ENCODE peak calls at places on chromosomes 3 and 15, in seven cellular contexts. B is WERI-Rb-1; N is suprapubic skin; E is CD8-positive, alpha-beta memory T cell; P is CD8-positive, alpha-beta T cell; H is mesendoderm; G is GM12878. K is an unnamed sample. For H3K36me3, the result is how much of the 10 kb centered on the place peaks cover.

GRCh38 chr3:159766563-159767185 is 222.0 kb upstream of the IL12A start:
- DNase-seq in B (no peak), N (no peak), H (peak), P (no peak), G (no peak), E (no peak), K (peak)

GRCh38 chr3:192840143-192840836 is 77.4 kb downstream of the MB21D2 start:
- DNase-seq in G (no peak), P (no peak), H (no peak), N (no peak), E (no peak), B (no peak), K (no peak)

GRCh38 chr15:101322849-101323477 is 27.9 kb upstream of the SNRPA1 start:
- DNase-seq in P (no peak), B (no peak), G (no peak), H (no peak), N (no peak), E (no peak), K (no peak)

GRCh38 chr3:146536681-146537080 is 7.7 kb downstream of the PLSCR1 start:
- DNase-seq in B (no peak), P (no peak), H (no peak), N (no peak), G (no peak), E (no peak), K (no peak)

GRCh38 chr3:186536883-186537553 is 7.2 kb downstream of the CRYGS start:
- DNase-seq in G (no peak), H (peak), B (no peak), P (no peak), E (no peak), N (no peak), K (peak)

GRCh38 chr3:166444336-166444735 is 607.1 kb upstream of the BCHE start:
- DNase-seq in B (no peak), N (no peak), E (no peak), P (no peak), G (no peak), H (no peak), K (no peak)

GRCh38 chr3:162770556-162770955 is 1273.9 kb downstream of the OTOL1 start:
- DNase-seq in G (no peak), E (no peak), P (no peak), H (no peak), N (no peak), B (no peak), K (no peak)

GRCh38 chr3:138173769-138174420 is 826 bp downstream of the DBR1 start:
- DNase-seq in P (no peak), G (no peak), H (no peak), B (no peak), E (no peak), N (no peak), K (no peak)

GRCh38 chr3:193560870-193561269 is 6.2 kb upstream of the ATP13A4 start:
- DNase-seq in N (no peak), G (no peak), E (no peak), H (no peak), B (no peak), P (no peak), K (peak)

GRCh38 chr3:42066516-42067181 is 24.5 kb upstream of the TRAK1 start:
- DNase-seq in G (no peak), P (no peak), H (peak), N (peak), E (no peak), B (no peak), K (no peak)

GRCh38 chr3:40989141-40990061 is 209.9 kb upstream of the CTNNB1 start:
- DNase-seq in B (peak), P (no peak), N (no peak), H (no peak), E (no peak), G (no peak), K (no peak)

GRCh38 chr3:47741925-47742324 is 39.8 kb downstream of the SMARCC1 start:
- DNase-seq in B (no peak), N (no peak), P (no peak), G (peak), H (no peak), E (no peak), K (no peak)
- H3K36me3 ChIP-seq in B (half or more), N (under half), P (under half), G (under half), H (under half), E (under half), K (under half)

GRCh38 chr3:48600711-48601621 is 5.8 kb upstream of the COL7A1 start:
- DNase-seq in P (peak), N (no peak), E (no peak), G (no peak), B (no peak), H (no peak), K (no peak)
- H3K36me3 ChIP-seq in P (half or more), N (half or more), E (half or more), G (under half), B (half or more), H (under half), K (under half)

GRCh38 chr15:52056496-52056895 is 37.5 kb downstream of the MAPK6 start:
- DNase-seq in N (no peak), E (no peak), B (no peak), P (no peak), H (no peak), G (no peak), K (no peak)
- H3K36me3 ChIP-seq in N (half or more), E (under half), B (half or more), P (under half), H (under half), G (under half), K (half or more)

DNA sequence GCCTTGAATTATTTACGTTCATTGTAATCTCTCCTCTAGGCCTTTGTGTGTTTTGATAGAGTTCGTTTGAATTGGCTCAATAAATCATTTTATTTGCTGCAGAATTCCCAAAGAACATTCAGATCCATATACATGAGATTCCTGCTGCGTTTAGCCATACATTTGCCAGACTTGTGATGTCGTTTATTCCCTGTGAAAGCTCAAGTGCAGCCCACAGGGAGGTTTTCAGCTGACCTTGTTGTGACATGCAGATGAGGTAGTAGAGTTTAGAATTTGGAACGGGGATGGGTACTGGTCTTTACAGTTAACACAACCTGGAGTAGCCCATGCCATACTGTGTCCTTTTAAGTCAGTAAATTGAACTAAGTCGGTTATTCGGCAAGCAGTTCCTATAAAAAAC is at the start of gene C3orf20:
- DNase-seq in E (no peak), P (no peak), H (no peak), G (no peak), N (no peak), B (no peak), K (no peak)
- H3K36me3 ChIP-seq in E (under half), P (under half), H (under half), G (under half), N (under half), B (under half), K (under half)

DNA sequence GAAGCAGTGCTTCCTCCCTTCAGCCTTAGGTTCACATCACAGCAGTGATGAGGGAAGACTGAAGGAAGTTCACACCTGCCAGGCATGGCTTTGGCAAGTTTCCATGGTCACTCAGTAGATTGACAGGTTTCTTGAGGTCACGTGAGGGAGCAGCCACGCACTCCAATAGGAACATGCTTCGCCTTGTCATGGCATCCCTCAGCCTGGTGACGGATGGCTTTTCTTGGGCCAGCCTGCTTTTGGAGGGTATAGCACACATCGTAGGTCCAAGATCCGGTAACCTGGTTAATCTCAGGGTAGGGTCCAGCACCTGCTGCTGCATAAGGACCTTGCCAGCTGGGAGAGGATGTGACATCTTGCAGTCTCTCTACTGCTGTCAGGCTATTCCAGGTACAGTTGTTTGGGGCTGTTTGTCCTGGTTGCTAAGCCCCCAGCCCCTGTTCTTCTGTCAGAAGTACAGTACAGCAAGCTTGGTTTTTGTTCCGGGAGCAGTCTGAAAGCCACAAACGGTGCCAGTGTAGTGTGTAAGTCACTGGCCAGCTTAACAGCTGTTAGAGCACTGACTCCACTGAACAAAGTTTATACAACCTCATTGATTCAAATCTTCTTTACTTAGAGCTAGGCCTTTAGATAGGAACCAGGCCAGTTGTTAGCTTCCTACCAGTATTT is 42.3 kb downstream of the PSMD6 start:
- DNase-seq in H (no peak), G (no peak), B (no peak), P (no peak), N (no peak), E (no peak), K (no peak)
- H3K36me3 ChIP-seq in H (under half), G (under half), B (under half), P (under half), N (half or more), E (under half), K (under half)

DNA sequence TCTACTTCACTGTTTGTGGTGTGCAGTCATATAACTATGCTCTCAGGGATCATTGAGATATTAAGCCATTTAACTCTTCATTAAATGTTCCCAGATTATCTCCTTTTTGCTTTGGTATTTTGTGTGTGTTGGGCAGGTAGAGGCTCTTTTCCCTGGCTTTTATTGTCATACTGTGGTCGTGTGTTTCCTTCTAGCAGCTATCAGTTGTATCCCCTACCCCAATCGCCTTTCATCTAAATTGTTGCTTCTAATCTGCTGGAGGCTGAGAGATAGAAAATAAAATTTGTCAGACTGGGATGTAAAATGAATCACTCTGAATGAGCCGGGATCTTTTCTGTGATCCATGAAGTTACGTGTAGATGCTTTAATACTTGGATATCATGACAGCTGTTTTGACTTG is 9.2 kb downstream of the NFKBIZ start:
- DNase-seq in G (no peak), H (no peak), B (no peak), N (no peak), E (no peak), P (no peak), K (no peak)
- H3K36me3 ChIP-seq in G (under half), H (under half), B (under half), N (half or more), E (half or more), P (half or more), K (under half)